ENCODE peak calls at places on chromosome 16, in seven cellular contexts. O, W, Z, F, V, P and B are unnamed samples.
A peak's percentile ranks its signal among the peaks of the same experiment; 100 is the strongest.

GRCh38 chr16:69345923-69346322 is 5.7 kb downstream of the TMED6 start:
- DNase-seq in F (no peak), W (no peak), P (no peak), V (no peak), O (no peak), Z (no peak), B (no peak)

GRCh38 chr16:75591001-75591852 is 25.0 kb downstream of the GABARAPL2 start:
- DNase-seq in F (no peak), Z (no peak), W (no peak), P (peak; percentile 37), V (no peak), O (no peak), B (peak; percentile 28)

GRCh38 chr16:969508-970378 is 1.0 kb downstream of the LMF1 start:
- DNase-seq in P (peak; percentile 35), V (no peak), W (no peak), F (peak; percentile 62), Z (peak; percentile 43), O (peak; percentile 87), B (no peak)

GRCh38 chr16:68921654-68922053 is 78.3 kb downstream of the TANGO6 start:
- DNase-seq in W (no peak), F (no peak), Z (no peak), P (no peak), V (no peak), O (no peak), B (peak; percentile 49)

GRCh38 chr16:80804061-80804450 is 342 bp downstream of the CDYL2 start:
- DNase-seq in V (no peak), P (no peak), O (peak; percentile 93), F (peak; percentile 63), W (no peak), Z (peak; percentile 43), B (peak; percentile 26)

GRCh38 chr16:66874079-66874775 is 6.1 kb upstream of the PDP2 start:
- DNase-seq in P (no peak), F (no peak), O (no peak), Z (no peak), W (no peak), V (no peak), B (no peak)

GRCh38 chr16:56603589-56603988 is 4.8 kb upstream of the MT2A start:
- DNase-seq in W (peak; percentile 54), Z (no peak), F (no peak), V (no peak), P (peak; percentile 48), O (peak; percentile 87), B (peak; percentile 49)

GRCh38 chr16:82603784-82604411 is 22.9 kb upstream of the CDH13 start:
- DNase-seq in P (no peak), F (no peak), Z (peak; percentile 73), O (peak; percentile 94), V (no peak), W (peak; percentile 72), B (peak; percentile 32)

GRCh38 chr16:31090540-31090939 is 1.8 kb upstream of the PRSS53 start:
- DNase-seq in O (no peak), W (no peak), Z (peak; percentile 29), F (no peak), V (no peak), P (no peak), B (no peak)

GRCh38 chr16:3519581-3519980 is 18.8 kb downstream of the CLUAP1 start:
- DNase-seq in P (no peak), V (no peak), O (no peak), F (no peak), Z (no peak), W (no peak), B (no peak)

GRCh38 chr16:89864421-89864820 is 9.0 kb upstream of the TCF25 start:
- DNase-seq in F (no peak), O (no peak), Z (no peak), V (no peak), P (no peak), W (no peak), B (no peak)

GRCh38 chr16:88351521-88352101 is 31.1 kb upstream of the ZNF469 start:
- DNase-seq in V (no peak), O (peak; percentile 37), Z (no peak), W (no peak), F (no peak), P (no peak), B (no peak)

GRCh38 chr16:10490141-10490540 is 90.3 kb downstream of the EMP2 start:
- DNase-seq in V (no peak), Z (no peak), W (no peak), P (no peak), O (no peak), F (no peak), B (no peak)

GRCh38 chr16:373020-373598 is 2.8 kb upstream of the MRPL28 start:
- DNase-seq in P (no peak), F (no peak), W (no peak), V (no peak), O (no peak), Z (no peak), B (no peak)

GRCh38 chr16:4409081-4409932 is 7.1 kb downstream of the CORO7 start:
- DNase-seq in F (no peak), V (no peak), O (peak; percentile 91), Z (peak; percentile 58), W (no peak), P (no peak), B (no peak)

GRCh38 chr16:1820096-1820972 is 6.3 kb downstream of the HAGH start:
- DNase-seq in F (no peak), P (no peak), V (no peak), O (no peak), W (no peak), Z (no peak), B (no peak)

GRCh38 chr16:20928774-20929411 is 28.3 kb downstream of the LYRM1 start:
- DNase-seq in O (no peak), F (no peak), P (no peak), Z (no peak), W (no peak), V (no peak), B (no peak)

GRCh38 chr16:50640391-50640790 is 40.7 kb downstream of the SNX20 start:
- DNase-seq in F (no peak), O (no peak), Z (no peak), P (no peak), W (no peak), V (no peak), B (no peak)

GRCh38 chr16:49456763-49457162 is 83.2 kb downstream of the C16orf78 start:
- DNase-seq in F (peak; percentile 10), V (no peak), W (no peak), O (peak; percentile 18), Z (no peak), P (no peak), B (no peak)

GRCh38 chr16:35841632-35842031 is 2382.2 kb downstream of the TP53TG3F start:
- DNase-seq in Z (no peak), W (no peak), P (no peak), V (no peak), F (no peak), O (no peak), B (no peak)